ENCODE peak calls at places on chromosomes 3 and 15, in six cellular contexts. Q, R, J, K, U and G are unnamed samples.

GRCh38 chr3:69505770-69506407 is 120.0 kb upstream of the FRMD4B start:
- DNase-seq in J (no peak), U (no peak), K (no peak), Q (no peak), R (no peak), G (no peak)

GRCh38 chr3:160210799-160211221 is 14.4 kb upstream of the C3orf80 start:
- DNase-seq in R (no peak), K (no peak), U (peak), Q (no peak), J (peak), G (no peak)

GRCh38 chr15:73851679-73852078 is 21.7 kb upstream of the TBC1D21 start:
- DNase-seq in Q (peak), U (peak), J (peak), R (no peak), K (no peak), G (no peak)

GRCh38 chr3:118666-119065 is 77.9 kb upstream of the CHL1 start:
- DNase-seq in Q (no peak), R (no peak), U (no peak), K (no peak), J (no peak), G (no peak)

GRCh38 chr15:82894971-82895520 is 57.5 kb downstream of the HOMER2 start:
- DNase-seq in K (no peak), R (no peak), U (no peak), Q (no peak), J (no peak), G (no peak)

GRCh38 chr15:90557147-90557546 is 27.4 kb downstream of the CRTC3 start:
- DNase-seq in K (no peak), Q (no peak), R (no peak), J (no peak), U (no peak), G (no peak)

GRCh38 chr3:150761831-150762661 is 923 bp downstream of the SIAH2 start:
- DNase-seq in J (peak), U (peak), K (peak), Q (peak), R (no peak), G (no peak)

GRCh38 chr3:192684151-192684550 is 43.2 kb downstream of the FGF12 start:
- DNase-seq in J (no peak), U (no peak), R (no peak), Q (no peak), K (no peak), G (no peak)

GRCh38 chr15:64813075-64813474 is 12.4 kb downstream of the PIF1 start:
- DNase-seq in Q (no peak), J (no peak), R (no peak), U (peak), K (no peak), G (no peak)

GRCh38 chr3:14124223-14124614 is 451 bp downstream of the CHCHD4 start:
- DNase-seq in R (no peak), J (peak), U (peak), K (no peak), Q (peak), G (no peak)

GRCh38 chr3:45881031-45882022 is 5.0 kb upstream of the CCR9 start:
- DNase-seq in U (no peak), K (peak), Q (no peak), R (no peak), J (no peak), G (no peak)

GRCh38 chr3:99678023-99678422 is 39.6 kb downstream of the COL8A1 start:
- DNase-seq in K (no peak), J (no peak), Q (no peak), U (no peak), R (no peak), G (no peak)

GRCh38 chr15:65409284-65409631 is 13.5 kb downstream of the IGDCC4 start:
- DNase-seq in K (no peak), U (peak), R (no peak), Q (no peak), J (no peak), G (no peak)

GRCh38 chr15:69852482-69853275 is 245.0 kb downstream of the TLE3 start:
- DNase-seq in R (no peak), Q (no peak), U (no peak), J (no peak), K (no peak), G (no peak)

GRCh38 chr3:164144824-164145223 is 933.5 kb downstream of the SI start:
- DNase-seq in R (no peak), Q (no peak), U (no peak), K (no peak), J (no peak), G (no peak)

GRCh38 chr3:13564751-13565560 is 16.0 kb downstream of the FBLN2 start:
- DNase-seq in J (no peak), Q (no peak), K (no peak), R (no peak), U (no peak), G (no peak)

GRCh38 chr3:195004512-195005250 is 266.3 kb downstream of the XXYLT1 start:
- DNase-seq in J (no peak), K (no peak), R (no peak), U (no peak), Q (no peak), G (no peak)

GRCh38 chr3:89787995-89788394 is 680.6 kb downstream of the EPHA3 start:
- DNase-seq in K (no peak), U (no peak), R (no peak), J (no peak), Q (no peak), G (no peak)

GRCh38 chr3:36988336-36988735 is 4.6 kb downstream of the EPM2AIP1 start:
- DNase-seq in K (no peak), J (no peak), R (no peak), Q (no peak), U (no peak), G (no peak)

GRCh38 chr15:70271422-70272088 is 173.8 kb upstream of the TLE3 start:
- DNase-seq in R (no peak), U (no peak), Q (peak), K (no peak), J (peak), G (no peak)

GRCh38 chr15:90327313-90327712 is 24.8 kb upstream of the ZNF774 start:
- DNase-seq in K (no peak), U (no peak), Q (no peak), R (no peak), J (no peak), G (no peak)

GRCh38 chr3:184039414-184039813 is 7.9 kb downstream of the HTR3D start:
- DNase-seq in Q (no peak), K (no peak), U (no peak), R (no peak), J (no peak), G (no peak)

GRCh38 chr3:45345849-45346535 is 42.4 kb upstream of the LARS2 start:
- DNase-seq in U (no peak), R (no peak), K (no peak), J (no peak), Q (no peak), G (no peak)

GRCh38 chr3:157498374-157498773 is 4.8 kb downstream of the VEPH1 start:
- DNase-seq in R (no peak), J (no peak), Q (no peak), K (no peak), U (no peak), G (no peak)

GRCh38 chr15:31296304-31297220 is 30.1 kb upstream of the KLF13 start:
- DNase-seq in K (peak), Q (peak), U (no peak), R (no peak), J (peak), G (no peak)

GRCh38 chr3:94036909-94037507 is 8.6 kb upstream of the STX19 start:
- DNase-seq in K (no peak), J (no peak), U (peak), R (no peak), Q (no peak), G (no peak)

GRCh38 chr15:33148129-33148850 is 46.2 kb downstream of the FMN1 start:
- DNase-seq in Q (no peak), U (no peak), K (no peak), J (no peak), R (no peak), G (no peak)